ENCODE peak calls at places on chromosomes 6 and 20, in seven cellular contexts. One of them, this sample, is unnamed.
A peak's percentile ranks its signal among the peaks of the same experiment; 100 is the strongest.

GRCh38 chr6:158284340-158285210 is 27.7 kb upstream of the TULP4 start:
- DNase-seq in epithelial cell of esophagus: peak; percentile 44
- DNase-seq in uterus: peak; percentile 44
- DNase-seq in colonic mucosa: no peak
- DNase-seq in HFFc6: peak; percentile 76
- DNase-seq in ELR: peak; percentile 59
- DNase-seq in CD8-positive, alpha-beta T cell: peak; percentile 24
- DNase-seq in this sample: peak; percentile 55

GRCh38 chr20:49132995-49133451 is 55.1 kb downstream of the STAU1 start:
- DNase-seq in CD8-positive, alpha-beta T cell: no peak
- DNase-seq in colonic mucosa: peak; percentile 43
- DNase-seq in ELR: peak; percentile 85
- DNase-seq in epithelial cell of esophagus: peak; percentile 74
- DNase-seq in uterus: peak; percentile 25
- DNase-seq in HFFc6: peak; percentile 72
- DNase-seq in this sample: peak; percentile 72

GRCh38 chr6:138012682-138013081 is 94.5 kb downstream of the PERP start:
- DNase-seq in epithelial cell of esophagus: peak; percentile 79
- DNase-seq in ELR: no peak
- DNase-seq in HFFc6: no peak
- DNase-seq in colonic mucosa: peak; percentile 67
- DNase-seq in uterus: no peak
- DNase-seq in CD8-positive, alpha-beta T cell: no peak
- DNase-seq in this sample: no peak

GRCh38 chr6:71408966-71409723 is 120.5 kb downstream of the OGFRL1 start:
- DNase-seq in HFFc6: no peak
- DNase-seq in colonic mucosa: no peak
- DNase-seq in uterus: no peak
- DNase-seq in ELR: no peak
- DNase-seq in epithelial cell of esophagus: peak; percentile 24
- DNase-seq in CD8-positive, alpha-beta T cell: no peak
- DNase-seq in this sample: no peak

GRCh38 chr6:38477680-38478260 is 162.0 kb downstream of the BTBD9 start:
- DNase-seq in uterus: no peak
- DNase-seq in ELR: no peak
- DNase-seq in colonic mucosa: no peak
- DNase-seq in CD8-positive, alpha-beta T cell: no peak
- DNase-seq in epithelial cell of esophagus: no peak
- DNase-seq in HFFc6: no peak
- DNase-seq in this sample: no peak

GRCh38 chr6:12484519-12484918 is 194.4 kb downstream of the EDN1 start:
- DNase-seq in CD8-positive, alpha-beta T cell: no peak
- DNase-seq in colonic mucosa: no peak
- DNase-seq in HFFc6: no peak
- DNase-seq in uterus: no peak
- DNase-seq in ELR: no peak
- DNase-seq in epithelial cell of esophagus: no peak
- DNase-seq in this sample: no peak

GRCh38 chr6:84074988-84075781 is 41.6 kb downstream of the MRAP2 start:
- DNase-seq in HFFc6: no peak
- DNase-seq in CD8-positive, alpha-beta T cell: no peak
- DNase-seq in uterus: no peak
- DNase-seq in colonic mucosa: no peak
- DNase-seq in ELR: peak; percentile 57
- DNase-seq in epithelial cell of esophagus: peak; percentile 72
- DNase-seq in this sample: peak; percentile 40

GRCh38 chr6:29011276-29011734 is 6.2 kb upstream of the ZNF311 start:
- DNase-seq in HFFc6: peak; percentile 58
- DNase-seq in epithelial cell of esophagus: peak; percentile 51
- DNase-seq in uterus: peak; percentile 30
- DNase-seq in ELR: peak; percentile 73
- DNase-seq in colonic mucosa: no peak
- DNase-seq in CD8-positive, alpha-beta T cell: peak; percentile 51
- DNase-seq in this sample: peak; percentile 64

GRCh38 chr6:28944412-28945006 is 20.7 kb upstream of the TRIM27 start:
- DNase-seq in ELR: peak; percentile 84
- DNase-seq in colonic mucosa: peak; percentile 73
- DNase-seq in epithelial cell of esophagus: peak; percentile 77
- DNase-seq in uterus: peak; percentile 49
- DNase-seq in HFFc6: peak; percentile 75
- DNase-seq in CD8-positive, alpha-beta T cell: peak; percentile 52
- DNase-seq in this sample: peak; percentile 68

GRCh38 chr6:71383891-71384489 is 95.4 kb downstream of the OGFRL1 start:
- DNase-seq in CD8-positive, alpha-beta T cell: no peak
- DNase-seq in ELR: peak; percentile 79
- DNase-seq in HFFc6: peak; percentile 65
- DNase-seq in colonic mucosa: no peak
- DNase-seq in epithelial cell of esophagus: peak; percentile 47
- DNase-seq in uterus: no peak
- DNase-seq in this sample: peak; percentile 35

GRCh38 chr6:56757585-56757984 is 114.9 kb upstream of the DST start:
- DNase-seq in uterus: no peak
- DNase-seq in epithelial cell of esophagus: peak; percentile 78
- DNase-seq in CD8-positive, alpha-beta T cell: no peak
- DNase-seq in colonic mucosa: peak; percentile 34
- DNase-seq in HFFc6: peak; percentile 38
- DNase-seq in ELR: peak; percentile 65
- DNase-seq in this sample: peak; percentile 78

GRCh38 chr6:26383624-26384417 is 913 bp downstream of the BTN2A2 start:
- DNase-seq in CD8-positive, alpha-beta T cell: peak; percentile 21
- DNase-seq in colonic mucosa: peak; percentile 61
- DNase-seq in uterus: no peak
- DNase-seq in ELR: peak; percentile 70
- DNase-seq in HFFc6: peak; percentile 54
- DNase-seq in epithelial cell of esophagus: peak; percentile 67
- DNase-seq in this sample: peak; percentile 41

GRCh38 chr6:166076625-166077024 is 91.0 kb downstream of the TBXT start:
- DNase-seq in uterus: no peak
- DNase-seq in HFFc6: no peak
- DNase-seq in colonic mucosa: no peak
- DNase-seq in epithelial cell of esophagus: no peak
- DNase-seq in ELR: no peak
- DNase-seq in CD8-positive, alpha-beta T cell: no peak
- DNase-seq in this sample: no peak

GRCh38 chr20:10961651-10962288 is 288.0 kb upstream of the JAG1 start:
- DNase-seq in uterus: no peak
- DNase-seq in CD8-positive, alpha-beta T cell: no peak
- DNase-seq in colonic mucosa: no peak
- DNase-seq in HFFc6: no peak
- DNase-seq in ELR: no peak
- DNase-seq in epithelial cell of esophagus: no peak
- DNase-seq in this sample: no peak

GRCh38 chr6:158474961-158475343 is 84.9 kb upstream of the TMEM181 start:
- DNase-seq in ELR: peak; percentile 90
- DNase-seq in colonic mucosa: peak; percentile 25
- DNase-seq in uterus: no peak
- DNase-seq in CD8-positive, alpha-beta T cell: no peak
- DNase-seq in epithelial cell of esophagus: peak; percentile 75
- DNase-seq in HFFc6: peak; percentile 62
- DNase-seq in this sample: no peak

GRCh38 chr20:36792422-36792821 is 18.9 kb upstream of the DSN1 start:
- DNase-seq in epithelial cell of esophagus: peak; percentile 57
- DNase-seq in CD8-positive, alpha-beta T cell: no peak
- DNase-seq in colonic mucosa: no peak
- DNase-seq in HFFc6: peak; percentile 76
- DNase-seq in ELR: peak; percentile 87
- DNase-seq in uterus: peak; percentile 42
- DNase-seq in this sample: peak; percentile 61

GRCh38 chr20:48761023-48761785 is 66.6 kb downstream of the PREX1 start:
- DNase-seq in ELR: no peak
- DNase-seq in uterus: no peak
- DNase-seq in epithelial cell of esophagus: no peak
- DNase-seq in HFFc6: no peak
- DNase-seq in colonic mucosa: peak; percentile 46
- DNase-seq in CD8-positive, alpha-beta T cell: peak; percentile 92
- DNase-seq in this sample: no peak

GRCh38 chr20:31894980-31895675 is 24.7 kb downstream of the TTLL9 start:
- DNase-seq in epithelial cell of esophagus: peak; percentile 61
- DNase-seq in HFFc6: peak; percentile 57
- DNase-seq in ELR: peak; percentile 62
- DNase-seq in uterus: peak; percentile 82
- DNase-seq in colonic mucosa: peak; percentile 23
- DNase-seq in CD8-positive, alpha-beta T cell: no peak
- DNase-seq in this sample: peak; percentile 73

GRCh38 chr6:24060982-24061754 is 64.8 kb upstream of the NRSN1 start:
- DNase-seq in HFFc6: no peak
- DNase-seq in ELR: no peak
- DNase-seq in epithelial cell of esophagus: no peak
- DNase-seq in CD8-positive, alpha-beta T cell: no peak
- DNase-seq in uterus: no peak
- DNase-seq in colonic mucosa: no peak
- DNase-seq in this sample: no peak

GRCh38 chr6:125432968-125433367 is 131.2 kb upstream of the HDDC2 start:
- DNase-seq in epithelial cell of esophagus: no peak
- DNase-seq in CD8-positive, alpha-beta T cell: no peak
- DNase-seq in ELR: no peak
- DNase-seq in uterus: no peak
- DNase-seq in HFFc6: no peak
- DNase-seq in colonic mucosa: no peak
- DNase-seq in this sample: no peak

GRCh38 chr6:140500864-140501263 is 1126.4 kb upstream of the CITED2 start:
- DNase-seq in epithelial cell of esophagus: peak; percentile 5
- DNase-seq in CD8-positive, alpha-beta T cell: no peak
- DNase-seq in ELR: peak; percentile 55
- DNase-seq in uterus: no peak
- DNase-seq in colonic mucosa: no peak
- DNase-seq in HFFc6: no peak
- DNase-seq in this sample: no peak

GRCh38 chr6:13071946-13072345 is 256.4 kb downstream of the TBC1D7 start:
- DNase-seq in HFFc6: no peak
- DNase-seq in CD8-positive, alpha-beta T cell: no peak
- DNase-seq in ELR: no peak
- DNase-seq in epithelial cell of esophagus: no peak
- DNase-seq in uterus: no peak
- DNase-seq in colonic mucosa: no peak
- DNase-seq in this sample: no peak